ENCODE peak calls at places on chromosomes 13 and 19, in five cellular contexts. I, H, T, P and E are unnamed samples.

GRCh38 chr19:46410205-46411087 is 2.9 kb downstream of the CCDC8 start:
- DNase-seq in I (no peak), H (no peak), T (no peak), P (no peak), E (no peak)

GRCh38 chr13:46179576-46180368 is 2.2 kb downstream of the LCP1 start:
- DNase-seq in I (peak; percentile 65), H (no peak), T (no peak), P (no peak), E (no peak)

GRCh38 chr13:67440240-67440639 is 210.1 kb upstream of the PCDH9 start:
- DNase-seq in I (no peak), H (no peak), T (no peak), P (no peak), E (no peak)

GRCh38 chr19:17847538-17848366 is at the start of gene JAK3:
- DNase-seq in I (no peak), H (peak; percentile 44), T (peak; percentile 89), P (no peak), E (peak; percentile 91)

GRCh38 chr13:101242720-101243119 is 173.6 kb downstream of the NALCN start:
- DNase-seq in I (no peak), H (peak; percentile 48), T (no peak), P (no peak), E (no peak)

GRCh38 chr13:46523972-46524737 is 28.8 kb upstream of the LRCH1 start:
- DNase-seq in I (no peak), H (no peak), T (no peak), P (no peak), E (no peak)

GRCh38 chr13:99665716-99666115 is 164.4 kb downstream of the TM9SF2 start:
- DNase-seq in I (no peak), H (no peak), T (no peak), P (no peak), E (no peak)

GRCh38 chr19:4115050-4115817 is 8.7 kb downstream of the MAP2K2 start:
- DNase-seq in I (no peak), H (no peak), T (no peak), P (no peak), E (peak; percentile 93)

GRCh38 chr13:28585557-28585956 is 73.4 kb upstream of the POMP start:
- DNase-seq in I (no peak), H (no peak), T (no peak), P (no peak), E (no peak)

GRCh38 chr19:55579766-55580621 is 654 bp downstream of the ZNF579 start:
- DNase-seq in I (no peak), H (peak; percentile 22), T (peak; percentile 56), P (no peak), E (peak; percentile 70)

DNA sequence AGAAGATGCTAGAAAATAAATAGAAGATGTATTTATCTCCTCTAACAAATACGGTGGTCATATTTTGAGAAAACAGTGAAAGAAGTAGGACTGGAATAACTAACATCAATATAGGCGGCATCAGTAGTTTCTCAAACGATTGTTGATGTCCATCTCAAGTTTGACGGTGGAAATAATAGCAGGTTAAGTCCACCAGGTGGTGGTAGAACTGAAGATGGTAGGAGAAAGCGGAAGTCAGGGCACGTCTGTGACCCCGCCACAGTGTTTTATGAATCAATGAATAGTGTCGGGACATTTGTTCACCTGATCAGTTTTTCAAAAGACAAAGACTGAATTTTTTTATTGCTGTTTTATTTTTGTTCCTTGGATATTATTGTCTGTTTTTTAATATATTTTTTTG is 706.4 kb upstream of the SLC10A2 start:
- DNase-seq in I (no peak), H (no peak), T (no peak), P (no peak), E (no peak)
- TF ChIP-seq CTCF in I (no peak), H (no peak), T (no peak), P (peak; percentile 23), E (no peak)

GRCh38 chr13:20334309-20334708 is 102.2 kb upstream of the GJB6 start:
- DNase-seq in I (no peak), H (no peak), T (no peak), P (no peak), E (no peak)

GRCh38 chr13:20326809-20327208 is 94.7 kb upstream of the GJB6 start:
- DNase-seq in I (no peak), H (no peak), T (no peak), P (no peak), E (no peak)

GRCh38 chr13:20332361-20333096 is 100.4 kb upstream of the GJB6 start:
- DNase-seq in I (no peak), H (peak; percentile 73), T (no peak), P (no peak), E (no peak)

GRCh38 chr13:20331949-20332348 is 99.8 kb upstream of the GJB6 start:
- DNase-seq in I (no peak), H (no peak), T (no peak), P (no peak), E (no peak)

DNA sequence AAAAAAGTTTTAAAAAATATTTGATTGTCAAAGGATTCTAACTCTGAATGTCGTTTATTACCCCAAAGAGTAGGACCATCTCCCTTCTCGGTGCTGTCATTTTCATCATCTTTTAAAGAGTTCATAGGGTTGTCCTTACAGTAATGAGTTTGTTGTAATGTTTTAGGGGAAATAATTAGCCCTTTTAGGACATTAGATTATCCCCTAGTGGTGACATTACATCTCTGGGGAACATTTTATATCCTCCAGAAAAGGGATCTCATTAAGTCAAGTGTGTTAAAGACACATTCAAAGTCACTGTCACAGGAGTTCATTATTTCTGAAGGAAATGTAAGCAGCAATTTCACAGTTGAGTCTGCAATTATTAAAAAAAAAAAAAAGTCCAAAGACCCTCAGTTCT is 99.3 kb upstream of the GJB6 start:
- DNase-seq in I (no peak), H (no peak), T (no peak), P (no peak), E (no peak)
- TF ChIP-seq CTCF in I (no peak), H (no peak), T (no peak), P (no peak), E (no peak)

GRCh38 chr13:24489721-24490120 is 22.9 kb downstream of the PARP4 start:
- DNase-seq in I (no peak), H (no peak), T (no peak), P (no peak), E (no peak)

GRCh38 chr13:24495151-24495729 is 17.3 kb downstream of the PARP4 start:
- DNase-seq in I (no peak), H (peak; percentile 43), T (no peak), P (no peak), E (no peak)

GRCh38 chr13:24497742-24498141 is 14.8 kb downstream of the PARP4 start:
- DNase-seq in I (no peak), H (no peak), T (no peak), P (no peak), E (no peak)

GRCh38 chr13:24493356-24493755 is 19.2 kb downstream of the PARP4 start:
- DNase-seq in I (no peak), H (no peak), T (no peak), P (no peak), E (no peak)

DNA sequence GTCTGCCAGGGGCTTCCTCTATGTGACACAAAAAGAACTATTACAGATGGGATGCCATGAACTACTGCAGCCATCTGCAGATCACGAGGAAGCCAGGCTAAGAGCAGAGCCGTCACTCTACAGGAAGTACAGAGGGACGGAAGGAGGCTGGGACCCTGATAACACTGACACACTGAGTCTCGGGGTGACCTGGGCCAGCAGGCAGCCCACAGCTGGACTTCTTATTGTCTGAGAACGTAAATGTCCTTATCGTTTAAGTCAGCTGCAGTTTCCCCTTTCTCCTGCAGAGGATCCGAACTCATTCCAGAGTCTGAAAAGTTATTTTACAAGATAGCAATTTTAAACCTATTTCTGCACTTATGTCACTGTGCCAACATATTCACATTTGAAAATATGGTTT is 20.7 kb downstream of the PARP4 start:
- DNase-seq in I (no peak), H (no peak), T (no peak), P (no peak), E (no peak)
- TF ChIP-seq CTCF in I (no peak), H (no peak), T (no peak), P (no peak), E (no peak)

GRCh38 chr19:13430790-13431582 is 75.3 kb downstream of the CACNA1A start:
- DNase-seq in I (peak; percentile 37), H (peak; percentile 59), T (no peak), P (no peak), E (peak; percentile 57)
- TF ChIP-seq CTCF in I (peak; percentile 50), H (peak; percentile 77), T (no peak), P (peak; percentile 52), E (peak; percentile 61)

GRCh38 chr13:30617315-30618185 is at the start of gene USPL1:
- DNase-seq in I (peak; percentile 99), H (peak; percentile 100), T (peak; percentile 98), P (peak; percentile 96), E (peak; percentile 97)
- TF ChIP-seq CTCF in I (no peak), H (peak; percentile 15), T (peak; percentile 90), P (no peak), E (no peak)